ENCODE peak calls at places on chromosomes 12 and 14, in ten cellular contexts. One of them, this sample, is unnamed.

GRCh38 chr12:109999983-110000505 is 814 bp downstream of the ANKRD13A start:
- DNase-seq in NCI-H1092: no peak
- DNase-seq in AG09309: no peak
- DNase-seq in M059J: peak
- DNase-seq in H9: no peak
- DNase-seq in activated T-helper 1 cell treated with Interleukin-2 at 50 U/mL for 16 hours: no peak
- DNase-seq in ACHN: peak
- DNase-seq in activated effector memory CD4-positive, alpha-beta T cell treated with Interleukin-2 at 50 U/mL for 16 hours: no peak
- DNase-seq in vagina: no peak
- DNase-seq in dorsolateral prefrontal cortex: no peak
- DNase-seq in this sample: no peak

GRCh38 chr14:100070310-100070709 is 5.1 kb downstream of the EVL start:
- DNase-seq in AG09309: no peak
- DNase-seq in M059J: no peak
- DNase-seq in H9: no peak
- DNase-seq in activated effector memory CD4-positive, alpha-beta T cell treated with Interleukin-2 at 50 U/mL for 16 hours: no peak
- DNase-seq in activated T-helper 1 cell treated with Interleukin-2 at 50 U/mL for 16 hours: no peak
- DNase-seq in vagina: no peak
- DNase-seq in NCI-H1092: no peak
- DNase-seq in ACHN: no peak
- DNase-seq in dorsolateral prefrontal cortex: no peak
- DNase-seq in this sample: no peak

GRCh38 chr14:74442757-74443156 is 16.7 kb upstream of the SYNDIG1L start:
- DNase-seq in NCI-H1092: no peak
- DNase-seq in activated effector memory CD4-positive, alpha-beta T cell treated with Interleukin-2 at 50 U/mL for 16 hours: no peak
- DNase-seq in AG09309: no peak
- DNase-seq in M059J: no peak
- DNase-seq in activated T-helper 1 cell treated with Interleukin-2 at 50 U/mL for 16 hours: no peak
- DNase-seq in dorsolateral prefrontal cortex: no peak
- DNase-seq in H9: no peak
- DNase-seq in ACHN: no peak
- DNase-seq in vagina: no peak
- DNase-seq in this sample: no peak

GRCh38 chr12:110585231-110585799 is 2.2 kb upstream of the PPTC7 start:
- DNase-seq in activated effector memory CD4-positive, alpha-beta T cell treated with Interleukin-2 at 50 U/mL for 16 hours: no peak
- DNase-seq in H9: no peak
- DNase-seq in ACHN: no peak
- DNase-seq in vagina: no peak
- DNase-seq in activated T-helper 1 cell treated with Interleukin-2 at 50 U/mL for 16 hours: no peak
- DNase-seq in NCI-H1092: no peak
- DNase-seq in M059J: no peak
- DNase-seq in AG09309: no peak
- DNase-seq in dorsolateral prefrontal cortex: no peak
- DNase-seq in this sample: no peak

GRCh38 chr12:67161322-67161918 is 107.7 kb upstream of the CAND1 start:
- DNase-seq in NCI-H1092: peak
- DNase-seq in AG09309: peak
- DNase-seq in ACHN: peak
- DNase-seq in activated T-helper 1 cell treated with Interleukin-2 at 50 U/mL for 16 hours: no peak
- DNase-seq in vagina: no peak
- DNase-seq in M059J: peak
- DNase-seq in H9: peak
- DNase-seq in activated effector memory CD4-positive, alpha-beta T cell treated with Interleukin-2 at 50 U/mL for 16 hours: no peak
- DNase-seq in dorsolateral prefrontal cortex: no peak
- DNase-seq in this sample: no peak

GRCh38 chr12:56839489-56840442 is 76.6 kb downstream of the HSD17B6 start:
- DNase-seq in NCI-H1092: no peak
- DNase-seq in dorsolateral prefrontal cortex: peak
- DNase-seq in vagina: no peak
- DNase-seq in activated T-helper 1 cell treated with Interleukin-2 at 50 U/mL for 16 hours: no peak
- DNase-seq in AG09309: no peak
- DNase-seq in ACHN: peak
- DNase-seq in activated effector memory CD4-positive, alpha-beta T cell treated with Interleukin-2 at 50 U/mL for 16 hours: no peak
- DNase-seq in H9: peak
- DNase-seq in M059J: peak
- DNase-seq in this sample: peak

GRCh38 chr12:12022306-12022931 is 48.3 kb upstream of the BCL2L14 start:
- DNase-seq in dorsolateral prefrontal cortex: no peak
- DNase-seq in activated effector memory CD4-positive, alpha-beta T cell treated with Interleukin-2 at 50 U/mL for 16 hours: no peak
- DNase-seq in AG09309: no peak
- DNase-seq in NCI-H1092: no peak
- DNase-seq in vagina: no peak
- DNase-seq in activated T-helper 1 cell treated with Interleukin-2 at 50 U/mL for 16 hours: no peak
- DNase-seq in H9: no peak
- DNase-seq in ACHN: no peak
- DNase-seq in M059J: no peak
- DNase-seq in this sample: no peak

GRCh38 chr14:77707355-77707723 is 484 bp downstream of the ALKBH1 start:
- DNase-seq in vagina: no peak
- DNase-seq in ACHN: peak
- DNase-seq in AG09309: peak
- DNase-seq in activated effector memory CD4-positive, alpha-beta T cell treated with Interleukin-2 at 50 U/mL for 16 hours: no peak
- DNase-seq in M059J: peak
- DNase-seq in activated T-helper 1 cell treated with Interleukin-2 at 50 U/mL for 16 hours: no peak
- DNase-seq in H9: no peak
- DNase-seq in dorsolateral prefrontal cortex: peak
- DNase-seq in NCI-H1092: no peak
- DNase-seq in this sample: peak

GRCh38 chr12:124732275-124733075 is 131.2 kb downstream of the SCARB1 start:
- DNase-seq in vagina: no peak
- DNase-seq in NCI-H1092: no peak
- DNase-seq in dorsolateral prefrontal cortex: no peak
- DNase-seq in ACHN: no peak
- DNase-seq in activated T-helper 1 cell treated with Interleukin-2 at 50 U/mL for 16 hours: no peak
- DNase-seq in activated effector memory CD4-positive, alpha-beta T cell treated with Interleukin-2 at 50 U/mL for 16 hours: no peak
- DNase-seq in M059J: no peak
- DNase-seq in H9: no peak
- DNase-seq in AG09309: no peak
- DNase-seq in this sample: no peak

GRCh38 chr12:116697305-116698130 is 40.4 kb downstream of the SPRING1 start:
- DNase-seq in AG09309: no peak
- DNase-seq in activated effector memory CD4-positive, alpha-beta T cell treated with Interleukin-2 at 50 U/mL for 16 hours: no peak
- DNase-seq in ACHN: peak
- DNase-seq in M059J: peak
- DNase-seq in activated T-helper 1 cell treated with Interleukin-2 at 50 U/mL for 16 hours: no peak
- DNase-seq in NCI-H1092: no peak
- DNase-seq in H9: peak
- DNase-seq in dorsolateral prefrontal cortex: no peak
- DNase-seq in vagina: no peak
- DNase-seq in this sample: peak

GRCh38 chr12:2607881-2608607 is 186.7 kb upstream of the FKBP4 start:
- DNase-seq in M059J: no peak
- DNase-seq in vagina: no peak
- DNase-seq in ACHN: no peak
- DNase-seq in NCI-H1092: no peak
- DNase-seq in H9: no peak
- DNase-seq in activated T-helper 1 cell treated with Interleukin-2 at 50 U/mL for 16 hours: no peak
- DNase-seq in activated effector memory CD4-positive, alpha-beta T cell treated with Interleukin-2 at 50 U/mL for 16 hours: no peak
- DNase-seq in AG09309: no peak
- DNase-seq in dorsolateral prefrontal cortex: no peak
- DNase-seq in this sample: no peak

GRCh38 chr12:62697893-62698292 is 231.3 kb downstream of the MON2 start:
- DNase-seq in NCI-H1092: no peak
- DNase-seq in M059J: no peak
- DNase-seq in dorsolateral prefrontal cortex: no peak
- DNase-seq in AG09309: no peak
- DNase-seq in ACHN: no peak
- DNase-seq in H9: no peak
- DNase-seq in activated T-helper 1 cell treated with Interleukin-2 at 50 U/mL for 16 hours: no peak
- DNase-seq in vagina: no peak
- DNase-seq in activated effector memory CD4-positive, alpha-beta T cell treated with Interleukin-2 at 50 U/mL for 16 hours: no peak
- DNase-seq in this sample: no peak

GRCh38 chr12:57012600-57013465 is 3.5 kb downstream of the TAC3 start:
- DNase-seq in H9: no peak
- DNase-seq in M059J: no peak
- DNase-seq in dorsolateral prefrontal cortex: no peak
- DNase-seq in activated effector memory CD4-positive, alpha-beta T cell treated with Interleukin-2 at 50 U/mL for 16 hours: no peak
- DNase-seq in activated T-helper 1 cell treated with Interleukin-2 at 50 U/mL for 16 hours: no peak
- DNase-seq in vagina: no peak
- DNase-seq in NCI-H1092: no peak
- DNase-seq in AG09309: no peak
- DNase-seq in ACHN: no peak
- DNase-seq in this sample: no peak

GRCh38 chr12:19323768-19324167 is 115.5 kb upstream of the AEBP2 start:
- DNase-seq in NCI-H1092: no peak
- DNase-seq in H9: no peak
- DNase-seq in M059J: peak
- DNase-seq in vagina: no peak
- DNase-seq in activated T-helper 1 cell treated with Interleukin-2 at 50 U/mL for 16 hours: no peak
- DNase-seq in ACHN: no peak
- DNase-seq in activated effector memory CD4-positive, alpha-beta T cell treated with Interleukin-2 at 50 U/mL for 16 hours: no peak
- DNase-seq in AG09309: peak
- DNase-seq in dorsolateral prefrontal cortex: no peak
- DNase-seq in this sample: no peak

GRCh38 chr14:75981426-75981825 is 369 bp downstream of the TGFB3 start:
- DNase-seq in NCI-H1092: peak
- DNase-seq in vagina: no peak
- DNase-seq in H9: peak
- DNase-seq in activated effector memory CD4-positive, alpha-beta T cell treated with Interleukin-2 at 50 U/mL for 16 hours: no peak
- DNase-seq in activated T-helper 1 cell treated with Interleukin-2 at 50 U/mL for 16 hours: no peak
- DNase-seq in M059J: peak
- DNase-seq in ACHN: peak
- DNase-seq in AG09309: no peak
- DNase-seq in dorsolateral prefrontal cortex: peak
- DNase-seq in this sample: peak

GRCh38 chr12:107091381-107091780 is 2.0 kb downstream of the CRY1 start:
- DNase-seq in AG09309: no peak
- DNase-seq in ACHN: peak
- DNase-seq in NCI-H1092: no peak
- DNase-seq in dorsolateral prefrontal cortex: no peak
- DNase-seq in vagina: no peak
- DNase-seq in M059J: peak
- DNase-seq in activated T-helper 1 cell treated with Interleukin-2 at 50 U/mL for 16 hours: no peak
- DNase-seq in H9: no peak
- DNase-seq in activated effector memory CD4-positive, alpha-beta T cell treated with Interleukin-2 at 50 U/mL for 16 hours: no peak
- DNase-seq in this sample: peak

GRCh38 chr12:68883151-68883550 is 49.8 kb downstream of the CPM start:
- DNase-seq in AG09309: no peak
- DNase-seq in activated T-helper 1 cell treated with Interleukin-2 at 50 U/mL for 16 hours: no peak
- DNase-seq in NCI-H1092: no peak
- DNase-seq in vagina: no peak
- DNase-seq in H9: no peak
- DNase-seq in dorsolateral prefrontal cortex: no peak
- DNase-seq in M059J: no peak
- DNase-seq in ACHN: no peak
- DNase-seq in activated effector memory CD4-positive, alpha-beta T cell treated with Interleukin-2 at 50 U/mL for 16 hours: no peak
- DNase-seq in this sample: no peak